ENCODE peak calls at places on chromosome 20, in eight cellular contexts. N is foreskin fibroblast; L is esophagus muscularis mucosa; G is PC-3; K is CD8-positive, alpha-beta T cell; U is epithelial cell of esophagus; I is astrocyte of the spinal cord; X is HCT116. J is an unnamed sample.

GRCh38 chr20:31440012-31440659 is at the start of gene DEFB123:
- DNase-seq in N (no peak), L (no peak), G (no peak), K (no peak), U (no peak), I (no peak), X (no peak), J (no peak)

GRCh38 chr20:10558635-10559187 is 115.1 kb downstream of the JAG1 start:
- DNase-seq in N (peak), L (no peak), G (peak), K (no peak), U (peak), I (peak), X (no peak), J (no peak)

GRCh38 chr20:57582029-57582378 is 21.1 kb downstream of the PCK1 start:
- DNase-seq in N (no peak), L (no peak), G (no peak), K (no peak), U (no peak), I (no peak), X (no peak), J (no peak)

GRCh38 chr20:8353512-8353911 is 221.4 kb downstream of the PLCB1 start:
- DNase-seq in N (no peak), L (no peak), G (no peak), K (no peak), U (no peak), I (no peak), X (no peak), J (no peak)

GRCh38 chr20:63032861-63033634 is 26.3 kb upstream of the BHLHE23 start:
- DNase-seq in N (no peak), L (no peak), G (no peak), K (no peak), U (no peak), I (no peak), X (no peak), J (no peak)

GRCh38 chr20:56875052-56875663 is 246.1 kb downstream of the TFAP2C start:
- DNase-seq in N (peak), L (no peak), G (peak), K (no peak), U (peak), I (peak), X (peak), J (no peak)

GRCh38 chr20:62220666-62221568 is 839 bp upstream of the HRH3 start:
- DNase-seq in N (no peak), L (no peak), G (no peak), K (no peak), U (no peak), I (no peak), X (no peak), J (no peak)

GRCh38 chr20:1825492-1825891 is 69.7 kb upstream of the SIRPA start:
- DNase-seq in N (no peak), L (no peak), G (no peak), K (no peak), U (peak), I (peak), X (no peak), J (no peak)

GRCh38 chr20:5918856-5919633 is 31.3 kb downstream of the TRMT6 start:
- DNase-seq in N (peak), L (no peak), G (peak), K (no peak), U (peak), I (peak), X (no peak), J (no peak)

GRCh38 chr20:29079769-29080690 is 2177.4 kb upstream of the DEFB115 start:
- DNase-seq in N (no peak), L (no peak), G (no peak), K (no peak), U (peak), I (no peak), X (no peak), J (no peak)

GRCh38 chr20:10131612-10132345 is 86.9 kb upstream of the SNAP25 start:
- DNase-seq in N (peak), L (no peak), G (peak), K (no peak), U (peak), I (peak), X (no peak), J (no peak)

GRCh38 chr20:6007529-6008103 is 46.2 kb downstream of the LRRN4 start:
- DNase-seq in N (no peak), L (no peak), G (peak), K (no peak), U (no peak), I (no peak), X (no peak), J (no peak)

GRCh38 chr20:33441142-33441955 is 2.2 kb downstream of the SNTA1 start:
- DNase-seq in N (no peak), L (no peak), G (no peak), K (no peak), U (no peak), I (no peak), X (no peak), J (no peak)

GRCh38 chr20:32474009-32474716 is 111.0 kb downstream of the NOL4L start:
- DNase-seq in N (no peak), L (no peak), G (no peak), K (no peak), U (no peak), I (no peak), X (no peak), J (no peak)

GRCh38 chr20:31857861-31858835 is 12.2 kb downstream of the DUSP15 start:
- DNase-seq in N (no peak), L (no peak), G (no peak), K (no peak), U (no peak), I (no peak), X (no peak), J (no peak)

GRCh38 chr20:41200446-41201202 is 63.3 kb downstream of the PLCG1 start:
- DNase-seq in N (no peak), L (no peak), G (no peak), K (no peak), U (no peak), I (no peak), X (no peak), J (no peak)

GRCh38 chr20:47970282-47970903 is 185.1 kb upstream of the SULF2 start:
- DNase-seq in N (no peak), L (no peak), G (peak), K (no peak), U (no peak), I (no peak), X (no peak), J (no peak)

GRCh38 chr20:10539818-10540553 is 104.9 kb downstream of the SLX4IP start:
- DNase-seq in N (no peak), L (no peak), G (no peak), K (no peak), U (no peak), I (no peak), X (no peak), J (no peak)

GRCh38 chr20:22974354-22974753 is 60.8 kb upstream of the SSTR4 start:
- DNase-seq in N (peak), L (no peak), G (peak), K (no peak), U (peak), I (no peak), X (peak), J (no peak)

GRCh38 chr20:23637282-23638221 is at the start of gene CST3:
- DNase-seq in N (peak), L (peak), G (peak), K (no peak), U (peak), I (peak), X (peak), J (no peak)

GRCh38 chr20:38873050-38873581 is 53.1 kb upstream of the FAM83D start:
- DNase-seq in N (no peak), L (no peak), G (no peak), K (peak), U (no peak), I (no peak), X (no peak), J (peak)

GRCh38 chr20:60049601-60050000 is 91.4 kb downstream of the CDH26 start:
- DNase-seq in N (no peak), L (no peak), G (peak), K (no peak), U (peak), I (no peak), X (no peak), J (no peak)

GRCh38 chr20:41223112-41223511 is 85.8 kb downstream of the PLCG1 start:
- DNase-seq in N (no peak), L (no peak), G (no peak), K (no peak), U (peak), I (peak), X (no peak), J (no peak)

GRCh38 chr20:23928788-23929187 is 49.2 kb upstream of the CST5 start:
- DNase-seq in N (no peak), L (peak), G (peak), K (peak), U (no peak), I (no peak), X (no peak), J (no peak)

GRCh38 chr20:22620342-22620741 is 36.0 kb upstream of the FOXA2 start:
- DNase-seq in N (no peak), L (peak), G (no peak), K (no peak), U (no peak), I (no peak), X (no peak), J (no peak)

GRCh38 chr20:41176711-41177552 is 39.6 kb downstream of the PLCG1 start:
- DNase-seq in N (no peak), L (peak), G (no peak), K (no peak), U (no peak), I (no peak), X (no peak), J (no peak)

DNA sequence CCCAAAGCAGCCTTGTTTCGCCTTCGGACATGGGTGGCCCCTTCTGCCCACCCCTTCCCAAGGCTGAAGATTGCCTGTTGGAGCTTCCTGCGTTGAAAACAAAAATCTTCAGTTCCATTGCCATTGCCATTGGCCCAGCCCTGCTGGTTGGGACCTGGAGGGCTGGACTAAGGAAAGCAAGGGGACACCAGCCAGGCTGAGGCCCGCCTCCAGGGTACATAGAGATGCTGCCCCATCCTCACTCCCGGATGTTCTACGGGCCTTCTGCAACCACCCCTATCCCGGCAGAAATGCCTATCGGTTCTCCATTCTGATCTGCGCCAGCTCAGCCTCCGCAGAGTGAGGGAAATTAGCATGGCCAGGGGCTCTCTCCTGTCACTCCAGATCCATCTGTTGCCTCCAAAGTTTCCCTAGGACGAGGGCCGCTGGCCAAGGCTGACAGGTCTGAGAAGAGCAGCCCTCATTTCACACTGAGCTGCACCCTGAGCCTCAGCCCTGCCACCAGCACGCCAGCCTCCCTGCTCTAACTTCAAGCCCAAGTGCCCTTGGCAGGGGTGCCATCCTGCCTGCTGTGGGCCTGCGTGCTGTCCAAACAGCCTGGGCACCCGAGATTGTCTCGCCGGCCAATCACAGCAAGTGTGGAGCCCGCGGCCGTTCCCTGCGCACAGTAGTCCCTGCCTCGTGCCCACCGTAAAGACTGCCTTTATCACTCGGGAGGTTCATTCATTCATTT is 13.5 kb upstream of the STX16 start:
- DNase-seq in N (no peak), L (no peak), G (no peak), K (no peak), U (no peak), I (no peak), X (no peak), J (no peak)
- TF ChIP-seq CTCF in N (no peak), L (no peak), G (no peak), K (no peak), U (no peak), I (no peak), X (no peak), J (no peak)

GRCh38 chr20:49945306-49945700 is 9.1 kb downstream of the RNF114 start:
- DNase-seq in N (no peak), L (no peak), G (no peak), K (no peak), U (no peak), I (no peak), X (no peak), J (no peak)

GRCh38 chr20:49942942-49943341 is 6.7 kb downstream of the RNF114 start:
- DNase-seq in N (no peak), L (no peak), G (no peak), K (no peak), U (no peak), I (no peak), X (no peak), J (no peak)

GRCh38 chr20:49945701-49946477 is 9.7 kb downstream of the RNF114 start:
- DNase-seq in N (no peak), L (no peak), G (no peak), K (no peak), U (no peak), I (no peak), X (no peak), J (no peak)

GRCh38 chr20:49941456-49941855 is 5.3 kb downstream of the RNF114 start:
- DNase-seq in N (no peak), L (no peak), G (no peak), K (no peak), U (no peak), I (no peak), X (no peak), J (no peak)

DNA sequence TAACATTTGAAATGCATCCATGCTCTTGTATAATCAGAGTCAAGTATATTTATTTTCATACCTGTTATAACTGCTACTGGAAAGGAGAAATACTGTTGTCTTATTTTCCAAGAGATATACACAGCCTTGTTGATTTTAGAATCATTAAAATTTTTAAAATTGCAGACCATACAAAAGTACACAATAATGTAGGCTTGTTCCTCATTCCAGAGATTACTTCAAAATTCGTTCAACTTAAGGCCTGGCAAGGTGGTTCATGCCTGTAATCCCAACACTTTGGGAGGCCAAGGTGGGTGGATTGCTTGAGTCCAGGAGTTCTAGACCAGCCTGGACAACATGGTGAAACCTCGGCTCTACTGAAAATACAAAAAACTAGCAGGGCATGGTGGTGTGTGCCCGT is 6.1 kb downstream of the RNF114 start:
- DNase-seq in N (no peak), L (no peak), G (no peak), K (no peak), U (no peak), I (no peak), X (no peak), J (no peak)
- TF ChIP-seq CTCF in N (no peak), L (no peak), G (no peak), K (no peak), U (no peak), I (no peak), X (no peak), J (no peak)

DNA sequence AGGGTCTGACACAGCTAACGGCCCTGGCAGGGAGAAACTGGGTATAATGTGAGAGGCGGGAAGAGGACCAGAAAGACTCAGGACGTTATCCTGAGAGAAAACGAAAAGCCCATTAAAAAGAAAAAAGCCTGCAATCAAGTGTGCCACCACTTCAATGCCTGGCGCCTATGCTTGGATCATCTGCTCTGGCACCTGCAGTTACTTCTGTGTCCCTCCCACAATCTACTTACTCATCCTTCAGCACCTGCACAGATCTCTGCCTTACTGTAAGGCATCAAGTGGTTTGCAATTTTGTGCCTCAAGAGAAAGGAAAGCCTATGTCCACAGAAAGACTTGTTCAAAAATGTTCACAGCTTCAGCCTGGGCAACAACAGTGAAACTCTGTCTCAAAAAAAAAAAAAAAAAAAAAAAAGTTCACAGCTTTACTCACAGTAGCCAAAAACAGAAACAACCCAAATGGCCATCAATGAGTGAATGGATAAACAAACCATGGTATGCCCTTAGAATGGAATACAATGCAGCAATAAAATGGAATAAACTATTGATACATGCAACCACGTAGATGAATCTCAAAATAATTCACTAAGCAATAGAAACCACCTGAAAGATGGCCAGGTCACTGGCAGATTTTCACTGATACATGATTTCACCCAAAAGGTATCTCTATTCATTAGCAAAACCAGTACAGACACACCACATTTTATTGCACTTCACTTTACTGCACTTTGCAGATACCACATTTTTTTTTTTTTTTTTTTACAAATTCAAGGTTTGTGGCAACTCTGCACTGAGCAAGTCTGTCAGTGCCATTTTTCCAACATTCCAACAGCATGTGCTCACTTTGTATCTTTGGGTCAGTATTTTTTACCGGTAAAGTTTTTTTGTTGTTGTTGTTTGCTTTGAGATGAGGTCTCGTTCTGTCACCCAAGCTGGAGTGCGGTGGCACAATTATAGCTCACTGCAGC is 48.6 kb downstream of the ABHD12 start:
- DNase-seq in N (no peak), L (no peak), G (peak), K (no peak), U (peak), I (peak), X (no peak), J (no peak)
- TF ChIP-seq CTCF in N (no peak), L (no peak), G (no peak), K (no peak), U (peak), I (no peak), X (no peak), J (no peak)

GRCh38 chr20:20465259-20465658 is 97.4 kb downstream of the INSM1 start:
- DNase-seq in N (no peak), L (no peak), G (peak), K (no peak), U (no peak), I (no peak), X (no peak), J (no peak)
- TF ChIP-seq CTCF in N (peak), L (no peak), G (peak), K (no peak), U (peak), I (peak), X (no peak), J (no peak)

GRCh38 chr20:37649635-37650244 is 44.1 kb upstream of the CTNNBL1 start:
- DNase-seq in N (no peak), L (no peak), G (no peak), K (no peak), U (no peak), I (no peak), X (no peak), J (no peak)

GRCh38 chr20:37647946-37648345 is 45.9 kb upstream of the CTNNBL1 start:
- DNase-seq in N (no peak), L (no peak), G (no peak), K (no peak), U (no peak), I (no peak), X (no peak), J (no peak)

GRCh38 chr20:37650661-37651060 is 43.2 kb upstream of the CTNNBL1 start:
- DNase-seq in N (no peak), L (no peak), G (no peak), K (no peak), U (no peak), I (no peak), X (no peak), J (no peak)

GRCh38 chr20:37649017-37649416 is 44.8 kb upstream of the CTNNBL1 start:
- DNase-seq in N (peak), L (no peak), G (no peak), K (no peak), U (no peak), I (no peak), X (no peak), J (no peak)

GRCh38 chr20:37651932-37652331 is 41.9 kb upstream of the CTNNBL1 start:
- DNase-seq in N (no peak), L (no peak), G (peak), K (no peak), U (peak), I (no peak), X (peak), J (no peak)
- TF ChIP-seq CTCF in N (peak), L (no peak), G (peak), K (no peak), U (peak), I (peak), X (peak), J (no peak)

GRCh38 chr20:35771689-35772562 is at the start of gene PHF20:
- DNase-seq in N (peak), L (peak), G (peak), K (peak), U (peak), I (peak), X (peak), J (peak)
- TF ChIP-seq CTCF in N (no peak), L (peak), G (no peak), K (no peak), U (no peak), I (no peak), X (no peak), J (no peak)

GRCh38 chr20:13990465-13990864 is at the start of gene SEL1L2:
- DNase-seq in N (no peak), L (no peak), G (no peak), K (no peak), U (no peak), I (no peak), X (no peak), J (no peak)

GRCh38 chr20:13995086-13995665 is at the start of gene MACROD2:
- DNase-seq in N (peak), L (no peak), G (peak), K (no peak), U (peak), I (peak), X (peak), J (no peak)

GRCh38 chr20:13996265-13996664 is 949 bp downstream of the MACROD2 start:
- DNase-seq in N (no peak), L (no peak), G (peak), K (no peak), U (peak), I (peak), X (no peak), J (no peak)

GRCh38 chr20:13991311-13991710 is 897 bp upstream of the SEL1L2 start:
- DNase-seq in N (no peak), L (no peak), G (no peak), K (no peak), U (no peak), I (no peak), X (no peak), J (no peak)

GRCh38 chr20:13995841-13996240 is 525 bp downstream of the MACROD2 start:
- DNase-seq in N (no peak), L (no peak), G (peak), K (no peak), U (peak), I (peak), X (no peak), J (no peak)
- TF ChIP-seq CTCF in N (no peak), L (no peak), G (no peak), K (no peak), U (no peak), I (no peak), X (no peak), J (no peak)

J was measured in activated B cell treated with CpG ODN at 0.5 μM for 24 hours.